ENCODE peak calls at places on chromosomes 13 and 19, in four cellular contexts. U is Peyer's patch, I is PC-3, K is left ventricle myocardium inferior. G is an unnamed sample.

GRCh38 chr19:35360880-35361420 is 2.7 kb downstream of the FFAR3 start:
- DNase-seq in U (no peak), I (no peak), K (no peak), G (no peak)

GRCh38 chr19:10899171-10899653 is 27.9 kb downstream of the CARM1 start:
- DNase-seq in K (peak; percentile 56), I (peak; percentile 95), U (no peak), G (peak; percentile 68)

GRCh38 chr13:40974460-40975407 is 44.4 kb downstream of the ELF1 start:
- DNase-seq in U (peak; percentile 35), I (peak; percentile 37), K (no peak), G (no peak)

GRCh38 chr19:55493650-55494171 is 5.5 kb downstream of the SSC5D start:
- DNase-seq in U (no peak), I (no peak), K (no peak), G (no peak)

GRCh38 chr13:48804836-48805601 is 151.3 kb downstream of the CYSLTR2 start:
- DNase-seq in I (peak; percentile 34), K (no peak), U (no peak), G (no peak)

GRCh38 chr13:20190481-20191310 is 2.0 kb downstream of the GJB2 start:
- DNase-seq in U (no peak), I (peak; percentile 89), K (no peak), G (peak; percentile 75)

GRCh38 chr13:109055850-109056249 is 426.4 kb downstream of the MYO16 start:
- DNase-seq in K (no peak), U (no peak), I (no peak), G (no peak)

GRCh38 chr13:44470623-44471562 is 97.3 kb downstream of the SERP2 start:
- DNase-seq in K (no peak), I (peak; percentile 50), U (no peak), G (peak; percentile 14)

GRCh38 chr13:20064128-20064527 is 96.7 kb downstream of the GJA3 start:
- DNase-seq in K (no peak), I (no peak), U (no peak), G (no peak)

GRCh38 chr19:835201-835810 is 5.5 kb upstream of the PRTN3 start:
- DNase-seq in I (no peak), K (no peak), U (no peak), G (no peak)

GRCh38 chr13:86986448-86986847 is 684.7 kb upstream of the SLITRK5 start:
- DNase-seq in K (no peak), U (no peak), I (no peak), G (no peak)

GRCh38 chr19:39277598-39277997 is 9.4 kb downstream of the IFNL2 start:
- DNase-seq in U (no peak), I (no peak), K (no peak), G (no peak)

GRCh38 chr13:46232281-46232680 is 20.6 kb downstream of the LRRC63 start:
- DNase-seq in K (no peak), I (no peak), U (no peak), G (no peak)

GRCh38 chr19:53812335-53812734 is 11.8 kb downstream of the NLRP12 start:
- DNase-seq in K (no peak), U (no peak), I (peak; percentile 24), G (no peak)

GRCh38 chr19:18437481-18438330 is at the start of gene ISYNA1:
- DNase-seq in K (peak; percentile 67), I (peak; percentile 28), U (peak; percentile 68), G (no peak)

GRCh38 chr13:89113744-89114143 is 1442.6 kb downstream of the SLITRK5 start:
- DNase-seq in U (no peak), K (no peak), I (no peak), G (no peak)

GRCh38 chr19:56622374-56622773 is 20.6 kb upstream of the SMIM17 start:
- DNase-seq in K (no peak), I (no peak), U (no peak), G (no peak)

GRCh38 chr19:34386645-34387445 is 17.4 kb upstream of the PDCD2L start:
- DNase-seq in I (no peak), U (no peak), K (no peak), G (no peak)

GRCh38 chr19:15296841-15297415 is 35.4 kb downstream of the BRD4 start:
- DNase-seq in U (no peak), I (peak; percentile 63), K (no peak), G (no peak)

GRCh38 chr13:110680852-110681251 is 25.1 kb downstream of the CARS2 start:
- DNase-seq in K (no peak), I (peak; percentile 26), U (no peak), G (peak; percentile 23)

GRCh38 chr13:113991676-113992179 is 17.9 kb upstream of the C13orf46 start:
- DNase-seq in K (no peak), I (no peak), U (no peak), G (no peak)

GRCh38 chr19:6740589-6741348 is 1.3 kb downstream of the TRIP10 start:
- DNase-seq in I (peak; percentile 55), U (peak; percentile 60), K (peak; percentile 70), G (no peak)

GRCh38 chr19:2294377-2295335 is 12.7 kb upstream of the PEAK3 start:
- DNase-seq in I (no peak), U (no peak), K (no peak), G (no peak)

GRCh38 chr13:25292301-25292700 is 5.0 kb upstream of the MTMR6 start:
- DNase-seq in I (peak; percentile 6), K (no peak), U (no peak), G (no peak)

GRCh38 chr13:47862841-47863240 is 138.2 kb downstream of the SUCLA2 start:
- DNase-seq in I (no peak), U (no peak), K (no peak), G (no peak)

GRCh38 chr19:33373701-33374405 is at the start of gene CEBPG:
- DNase-seq in U (peak; percentile 54), I (peak; percentile 35), K (peak; percentile 59), G (peak; percentile 70)

GRCh38 chr19:33434886-33435705 is 61.6 kb downstream of the CEBPG start:
- DNase-seq in U (no peak), I (no peak), K (peak; percentile 9), G (peak; percentile 14)

GRCh38 chr13:51137250-51137649 is 26.2 kb upstream of the C13orf42 start:
- DNase-seq in K (no peak), U (no peak), I (no peak), G (no peak)

GRCh38 chr19:32614916-32615315 is 33.9 kb downstream of the PDCD5 start:
- DNase-seq in I (no peak), U (no peak), K (no peak), G (no peak)

GRCh38 chr13:87851395-87851794 is 180.2 kb downstream of the SLITRK5 start:
- DNase-seq in I (no peak), K (no peak), U (no peak), G (no peak)

GRCh38 chr13:114110091-114110829 is 22.2 kb downstream of the RASA3 start:
- DNase-seq in U (peak; percentile 82), K (no peak), I (no peak), G (no peak)

GRCh38 chr13:21638319-21639282 is 32.3 kb upstream of the FGF9 start:
- DNase-seq in U (no peak), K (no peak), I (peak; percentile 64), G (peak; percentile 60)

GRCh38 chr13:42007844-42008243 is 40.6 kb upstream of the DGKH start:
- DNase-seq in I (peak; percentile 51), U (no peak), K (no peak), G (no peak)

GRCh38 chr19:2087621-2088100 is 8.5 kb downstream of the MOB3A start:
- DNase-seq in U (peak; percentile 78), I (no peak), K (no peak), G (no peak)

DNA sequence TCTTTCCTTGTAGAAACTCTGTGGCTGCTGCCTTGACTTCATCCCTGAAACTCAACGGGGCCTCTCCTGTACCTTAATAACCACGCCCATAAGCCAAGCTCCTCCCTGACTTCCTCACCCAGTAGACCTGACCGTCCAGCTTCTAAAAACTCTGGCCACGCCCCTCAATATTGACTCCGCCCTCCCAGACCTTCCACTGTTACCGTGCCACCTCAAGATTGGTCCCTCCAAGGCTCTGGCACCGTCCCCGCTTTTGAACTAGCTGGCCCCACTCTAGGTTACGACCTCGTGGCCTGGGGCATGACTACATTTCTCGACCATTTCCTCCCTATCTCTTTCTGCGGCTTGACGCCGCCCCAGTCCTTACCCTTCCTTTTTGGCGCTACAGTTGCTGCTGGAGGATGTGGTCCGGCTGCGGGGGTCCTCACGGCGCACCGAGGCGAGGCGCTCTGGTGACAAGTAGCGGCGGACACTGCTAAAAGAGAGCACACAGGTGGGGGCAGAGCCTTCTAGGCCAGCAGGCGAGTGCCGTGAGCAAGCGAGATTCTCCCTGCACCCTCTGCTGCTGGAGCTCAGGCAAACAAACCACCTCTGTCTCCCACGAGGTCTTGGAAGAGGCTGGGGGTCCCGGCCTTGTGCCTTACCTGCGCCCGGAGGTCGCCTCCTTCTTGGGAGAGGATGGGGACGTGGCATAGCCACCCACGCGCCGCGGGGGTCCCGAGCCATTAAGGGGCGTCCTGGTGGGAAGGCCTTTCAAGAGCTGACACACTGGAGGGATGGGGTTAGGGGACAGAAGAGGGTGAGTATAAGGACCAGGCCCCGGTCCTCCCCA is 2.3 kb upstream of the EML2 start:
- DNase-seq in U (peak; percentile 93), I (peak; percentile 95), K (peak; percentile 74), G (peak; percentile 96)
- H3K27ac ChIP-seq in U (peak overlapping the region; percentile 89), I (peak overlapping the region; percentile 92), K (peak overlapping the region; percentile 91), G (peak overlapping the region; percentile 99)

DNA sequence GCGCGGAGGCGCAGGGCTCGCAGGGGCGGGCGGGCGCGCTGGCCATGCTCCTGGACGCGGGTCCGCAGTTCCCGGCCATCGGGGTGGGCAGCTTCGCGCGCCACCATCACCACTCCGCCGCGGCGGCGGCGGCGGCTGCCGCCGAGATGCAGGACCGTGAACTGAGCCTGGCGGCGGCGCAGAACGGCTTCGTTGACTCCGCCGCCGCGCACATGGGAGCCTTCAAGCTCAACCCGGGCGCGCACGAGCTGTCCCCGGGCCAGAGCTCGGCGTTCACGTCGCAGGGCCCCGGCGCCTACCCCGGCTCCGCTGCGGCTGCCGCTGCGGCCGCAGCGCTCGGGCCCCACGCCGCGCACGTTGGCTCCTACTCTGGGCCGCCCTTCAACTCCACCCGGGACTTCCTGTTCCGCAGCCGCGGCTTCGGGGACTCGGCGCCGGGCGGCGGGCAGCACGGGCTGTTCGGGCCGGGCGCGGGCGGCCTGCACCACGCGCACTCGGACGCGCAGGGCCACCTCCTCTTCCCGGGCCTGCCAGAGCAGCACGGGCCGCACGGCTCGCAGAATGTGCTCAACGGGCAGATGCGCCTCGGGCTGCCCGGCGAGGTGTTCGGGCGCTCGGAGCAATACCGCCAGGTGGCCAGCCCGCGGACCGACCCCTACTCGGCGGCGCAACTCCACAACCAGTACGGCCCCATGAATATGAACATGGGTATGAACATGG is 597 bp downstream of the ZIC2 start:
- DNase-seq in U (no peak), K (no peak), I (no peak), G (no peak)
- H3K27ac ChIP-seq in U (no peak overlapping the region), K (no peak overlapping the region), I (no peak overlapping the region), G (no peak overlapping the region)

DNA sequence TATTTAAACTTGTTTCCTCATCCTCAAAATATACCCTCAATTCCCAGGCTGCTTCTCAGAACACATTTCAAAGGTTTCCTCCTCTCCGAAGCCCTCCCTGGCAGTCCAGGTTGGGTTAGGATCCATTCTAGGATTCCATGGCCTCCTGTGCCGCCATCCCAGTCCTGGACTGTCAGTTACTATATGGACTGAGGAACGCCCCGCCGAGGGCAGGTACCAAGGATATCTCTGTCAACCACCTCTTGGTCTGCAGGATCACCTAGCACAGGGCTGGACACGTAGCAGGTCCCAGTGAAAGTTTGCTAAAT is 1.5 kb upstream of the SERTAD3 start:
- DNase-seq in I (no peak), U (no peak), K (no peak), G (no peak)
- H3K27ac ChIP-seq in I (peak overlapping the region; percentile 44), U (no peak overlapping the region), K (no peak overlapping the region), G (peak overlapping the region; percentile 96)

DNA sequence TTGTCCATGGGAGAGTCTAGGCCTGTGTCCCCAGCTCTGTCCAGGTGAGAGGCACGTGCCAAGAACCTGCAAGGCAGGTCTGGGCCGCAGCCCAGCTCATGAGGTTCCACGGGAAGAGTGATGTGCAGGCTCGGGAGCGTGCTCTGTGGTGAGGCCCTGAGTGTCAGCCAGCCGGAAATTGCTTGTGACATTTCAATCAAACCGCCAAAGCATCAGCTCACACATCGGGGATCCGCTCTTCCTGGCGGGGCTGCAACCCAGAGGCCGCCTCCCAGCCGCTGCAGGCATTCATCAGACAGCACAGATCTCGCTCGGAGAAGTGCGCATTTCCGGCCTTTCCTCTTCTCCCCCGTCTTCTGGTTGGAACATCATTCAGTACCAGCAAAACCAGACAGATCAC is 109.3 kb downstream of the KDM4B start:
- DNase-seq in K (no peak), I (no peak), U (no peak), G (no peak)
- H3K27ac ChIP-seq in K (peak overlapping the region; percentile 11), I (no peak overlapping the region), U (no peak overlapping the region), G (no peak overlapping the region)

G was measured in RWPE1.